ENCODE peak calls at places on chromosomes 4 and X, in five cellular contexts. One of them, this sample, is unnamed.

GRCh38 chr4:189049682-189050081 is 891.0 kb upstream of the FRG1 start:
- DNase-seq in H1: no peak
- DNase-seq in K562: no peak
- DNase-seq in HepG2: no peak
- DNase-seq in GM12878: no peak
- DNase-seq in this sample: no peak

GRCh38 chr4:2837904-2838496 is 5.6 kb upstream of the ADD1 start:
- DNase-seq in HepG2: no peak
- DNase-seq in K562: no peak
- DNase-seq in H1: no peak
- DNase-seq in GM12878: no peak
- DNase-seq in this sample: no peak

GRCh38 chrX:72576161-72576896 is 3.7 kb upstream of the HDAC8 start:
- DNase-seq in H1: no peak
- DNase-seq in HepG2: peak
- DNase-seq in GM12878: no peak
- DNase-seq in K562: no peak
- DNase-seq in this sample: no peak

GRCh38 chr4:111652206-111652605 is 493.0 kb upstream of the FAM241A start:
- DNase-seq in H1: no peak
- DNase-seq in GM12878: no peak
- DNase-seq in HepG2: no peak
- DNase-seq in K562: no peak
- DNase-seq in this sample: no peak

GRCh38 chr4:11614426-11614825 is 185.7 kb upstream of the HS3ST1 start:
- DNase-seq in H1: no peak
- DNase-seq in HepG2: no peak
- DNase-seq in GM12878: no peak
- DNase-seq in K562: no peak
- DNase-seq in this sample: peak

GRCh38 chrX:134374294-134374693 is 85.7 kb upstream of the HPRT1 start:
- DNase-seq in H1: no peak
- DNase-seq in K562: no peak
- DNase-seq in GM12878: no peak
- DNase-seq in HepG2: no peak
- DNase-seq in this sample: no peak

GRCh38 chrX:21166302-21166982 is 207.8 kb upstream of the CNKSR2 start:
- DNase-seq in K562: no peak
- DNase-seq in GM12878: no peak
- DNase-seq in HepG2: peak
- DNase-seq in H1: no peak
- DNase-seq in this sample: no peak

GRCh38 chr4:3201718-3202702 is 46.9 kb upstream of the MSANTD1 start:
- DNase-seq in H1: no peak
- DNase-seq in GM12878: peak
- DNase-seq in K562: no peak
- DNase-seq in HepG2: peak
- DNase-seq in this sample: no peak

GRCh38 chr4:85512446-85513205 is 37.7 kb downstream of the ARHGAP24 start:
- DNase-seq in H1: no peak
- DNase-seq in K562: no peak
- DNase-seq in HepG2: no peak
- DNase-seq in GM12878: no peak
- DNase-seq in this sample: no peak

GRCh38 chrX:130592204-130592603 is 190.4 kb downstream of the RBMX2 start:
- DNase-seq in H1: no peak
- DNase-seq in HepG2: no peak
- DNase-seq in K562: no peak
- DNase-seq in GM12878: no peak
- DNase-seq in this sample: no peak

DNA sequence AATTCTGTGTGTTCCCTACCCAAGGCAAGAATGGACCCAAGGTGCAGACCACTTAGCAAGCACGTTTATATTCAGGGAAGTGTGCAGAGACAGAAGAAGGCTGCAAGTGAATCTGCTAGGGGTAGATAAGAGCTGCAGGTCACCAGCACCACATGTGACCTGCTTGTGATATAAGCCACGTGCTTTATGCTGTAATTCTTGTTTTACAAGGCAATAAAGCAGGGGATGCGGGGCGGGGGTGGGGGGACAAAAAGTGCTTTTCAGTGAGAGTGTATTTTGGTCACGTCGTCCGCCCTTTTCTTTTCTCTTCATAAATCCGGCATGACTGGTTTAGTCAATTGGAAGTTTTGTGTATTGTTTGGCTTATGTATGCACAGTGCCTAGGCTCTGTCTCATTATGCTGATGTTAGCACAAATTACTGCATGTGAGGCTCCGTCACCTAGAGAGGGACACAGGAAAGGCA is 192.7 kb downstream of the RBMX2 start:
- DNase-seq in K562: peak
- DNase-seq in HepG2: no peak
- DNase-seq in H1: no peak
- DNase-seq in GM12878: no peak
- DNase-seq in this sample: no peak
- TF ChIP-seq SRF in K562: no peak
- TF ChIP-seq SRF in HepG2: no peak
- TF ChIP-seq SRF in H1: no peak
- TF ChIP-seq SRF in GM12878: no peak
- TF ChIP-seq SRF in this sample: no peak

GRCh38 chr4:175450446-175450845 is 361.6 kb downstream of the GPM6A start:
- DNase-seq in HepG2: no peak
- DNase-seq in K562: no peak
- DNase-seq in GM12878: no peak
- DNase-seq in H1: no peak
- DNase-seq in this sample: no peak

GRCh38 chr4:175457956-175458355 is 354.1 kb downstream of the GPM6A start:
- DNase-seq in HepG2: no peak
- DNase-seq in H1: no peak
- DNase-seq in K562: no peak
- DNase-seq in GM12878: no peak
- DNase-seq in this sample: no peak

GRCh38 chr4:175451238-175451965 is 360.7 kb downstream of the GPM6A start:
- DNase-seq in H1: no peak
- DNase-seq in HepG2: no peak
- DNase-seq in GM12878: no peak
- DNase-seq in K562: no peak
- DNase-seq in this sample: no peak

GRCh38 chr4:175456131-175456530 is 355.9 kb downstream of the GPM6A start:
- DNase-seq in GM12878: no peak
- DNase-seq in HepG2: no peak
- DNase-seq in K562: no peak
- DNase-seq in H1: no peak
- DNase-seq in this sample: no peak

DNA sequence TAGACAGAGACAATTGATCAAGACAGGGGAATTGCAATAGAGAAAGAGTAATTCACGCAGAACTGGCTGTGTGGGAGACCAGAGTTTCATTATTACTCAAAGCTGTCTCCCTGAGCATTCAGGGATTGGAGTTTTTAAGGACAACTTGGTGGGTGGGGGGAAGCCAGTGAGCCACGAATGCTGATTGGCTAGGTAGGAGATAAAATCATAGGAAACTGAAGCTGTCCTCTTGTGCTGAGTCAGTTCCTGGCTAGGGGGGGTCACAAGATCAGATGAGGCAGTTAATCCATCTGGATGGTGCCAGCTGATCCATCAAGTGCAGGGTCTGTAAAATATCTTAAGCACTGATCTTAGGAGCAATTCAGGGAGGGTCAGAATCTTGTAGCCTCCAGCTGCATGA is 358.6 kb downstream of the GPM6A start:
- DNase-seq in H1: no peak
- DNase-seq in GM12878: no peak
- DNase-seq in K562: no peak
- DNase-seq in HepG2: no peak
- DNase-seq in this sample: no peak
- TF ChIP-seq SRF in H1: no peak
- TF ChIP-seq SRF in GM12878: no peak
- TF ChIP-seq SRF in K562: no peak
- TF ChIP-seq SRF in HepG2: no peak
- TF ChIP-seq SRF in this sample: no peak

GRCh38 chr4:15654556-15655222 is 468 bp downstream of the FBXL5 start:
- DNase-seq in HepG2: peak
- DNase-seq in H1: no peak
- DNase-seq in GM12878: no peak
- DNase-seq in K562: no peak
- DNase-seq in this sample: no peak
- TF ChIP-seq SRF in HepG2: no peak
- TF ChIP-seq SRF in H1: no peak
- TF ChIP-seq SRF in GM12878: no peak
- TF ChIP-seq SRF in K562: no peak
- TF ChIP-seq SRF in this sample: no peak

DNA sequence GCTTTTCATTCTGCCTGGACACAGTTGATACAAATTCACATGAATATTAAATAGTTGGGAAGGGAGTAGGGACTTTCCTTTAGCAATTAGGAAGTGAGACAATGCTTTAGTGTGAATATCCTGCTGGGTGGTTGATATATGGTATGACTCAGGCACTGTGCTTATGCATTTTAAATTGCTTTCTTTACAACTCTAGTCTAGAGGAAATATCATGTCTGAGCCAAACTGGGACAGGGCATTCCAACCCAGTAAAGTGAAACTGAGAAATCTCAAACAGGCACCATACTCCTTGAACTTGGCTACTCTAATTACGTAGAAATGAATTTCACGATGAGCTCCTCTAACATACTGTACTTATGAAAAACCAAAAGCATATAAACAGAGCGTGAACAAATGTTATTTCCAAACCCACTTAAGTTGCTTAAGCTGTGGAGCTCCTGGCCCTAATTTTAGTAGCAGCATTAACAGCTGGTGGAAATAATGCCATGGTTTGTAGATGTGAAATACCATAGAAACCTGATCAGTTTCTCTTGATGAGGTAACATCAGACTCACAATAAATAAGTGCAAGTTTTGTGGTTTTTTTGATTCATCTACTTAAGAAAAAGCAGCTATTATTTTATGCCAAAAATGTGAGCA is 242.9 kb upstream of the GK2 start:
- DNase-seq in HepG2: no peak
- DNase-seq in K562: no peak
- DNase-seq in H1: no peak
- DNase-seq in GM12878: no peak
- DNase-seq in this sample: no peak
- TF ChIP-seq SRF in HepG2: no peak
- TF ChIP-seq SRF in K562: no peak
- TF ChIP-seq SRF in H1: no peak
- TF ChIP-seq SRF in GM12878: no peak
- TF ChIP-seq SRF in this sample: no peak

GRCh38 chr4:76305971-76306881 is at the start of gene STBD1:
- DNase-seq in GM12878: no peak
- DNase-seq in HepG2: peak
- DNase-seq in K562: peak
- DNase-seq in H1: peak
- DNase-seq in this sample: peak
- TF ChIP-seq SRF in GM12878: no peak
- TF ChIP-seq SRF in HepG2: no peak
- TF ChIP-seq SRF in K562: no peak
- TF ChIP-seq SRF in H1: no peak
- TF ChIP-seq SRF in this sample: no peak

This sample was measured in HCT116.